ENCODE peak calls at places on chromosomes 13 and 19, in seven cellular contexts. J is H1, Y is neuronal stem cell, P is trophoblast cell, A is H9, Z is mesenchymal stem cell, S is mesendoderm. X is an unnamed sample.

GRCh38 chr13:79241697-79242096 is 164.4 kb downstream of the RBM26 start:
- DNase-seq in J (no peak), Y (no peak), P (no peak), A (no peak), Z (no peak), S (no peak), X (no peak)

GRCh38 chr13:93270769-93271753 is 44.5 kb downstream of the GPC6 start:
- DNase-seq in J (no peak), Y (no peak), P (no peak), A (no peak), Z (peak; percentile 43), S (peak; percentile 45), X (peak; percentile 44)

GRCh38 chr19:32675720-32676185 is at the start of gene RGS9BP:
- DNase-seq in J (peak; percentile 78), Y (peak; percentile 46), P (peak; percentile 54), A (peak; percentile 66), Z (peak; percentile 82), S (peak; percentile 49), X (peak; percentile 59)

GRCh38 chr13:39037410-39037879 is 444 bp downstream of the PROSER1 start:
- DNase-seq in J (no peak), Y (no peak), P (peak; percentile 62), A (no peak), Z (peak; percentile 16), S (no peak), X (no peak)

GRCh38 chr19:40948580-40949299 is 42.3 kb upstream of the CYP2B6 start:
- DNase-seq in J (no peak), Y (no peak), P (no peak), A (no peak), Z (no peak), S (no peak), X (no peak)

GRCh38 chr19:38361633-38362075 is 12.7 kb upstream of the PSMD8 start:
- DNase-seq in J (peak; percentile 91), Y (peak; percentile 88), P (peak; percentile 55), A (peak; percentile 98), Z (peak; percentile 83), S (peak; percentile 95), X (peak; percentile 57)

GRCh38 chr19:41998246-41999020 is 4.4 kb upstream of the ATP1A3 start:
- DNase-seq in J (peak; percentile 91), Y (peak; percentile 66), P (no peak), A (peak; percentile 75), Z (peak; percentile 29), S (peak; percentile 59), X (peak; percentile 39)

GRCh38 chr13:112521073-112521685 is 66.8 kb downstream of the TUBGCP3 start:
- DNase-seq in J (peak; percentile 23), Y (no peak), P (no peak), A (no peak), Z (no peak), S (no peak), X (peak; percentile 47)

GRCh38 chr13:75226755-75227435 is 255.1 kb downstream of the TBC1D4 start:
- DNase-seq in J (no peak), Y (no peak), P (no peak), A (no peak), Z (peak; percentile 62), S (peak; percentile 5), X (peak; percentile 86)

GRCh38 chr13:85626603-85627002 is 172.6 kb downstream of the SLITRK6 start:
- DNase-seq in J (no peak), Y (no peak), P (no peak), A (no peak), Z (no peak), S (no peak), X (no peak)

GRCh38 chr13:28423010-28423409 is 71.9 kb downstream of the FLT1 start:
- DNase-seq in J (no peak), Y (no peak), P (no peak), A (no peak), Z (no peak), S (no peak), X (no peak)

GRCh38 chr13:55038230-55038629 is 2009.6 kb downstream of the OLFM4 start:
- DNase-seq in J (no peak), Y (no peak), P (no peak), A (no peak), Z (no peak), S (no peak), X (no peak)

GRCh38 chr13:24627864-24628418 is 52.3 kb upstream of the ATP12A start:
- DNase-seq in J (no peak), Y (no peak), P (no peak), A (no peak), Z (no peak), S (peak; percentile 51), X (no peak)

GRCh38 chr19:873084-874019 is 13.9 kb downstream of the CFD start:
- DNase-seq in J (no peak), Y (no peak), P (no peak), A (peak; percentile 87), Z (peak; percentile 51), S (peak; percentile 74), X (peak; percentile 31)

GRCh38 chr19:875265-875879 is 15.9 kb downstream of the CFD start:
- DNase-seq in J (no peak), Y (no peak), P (no peak), A (no peak), Z (no peak), S (no peak), X (no peak)

GRCh38 chr19:876780-877314 is 16.1 kb downstream of the MED16 start:
- DNase-seq in J (no peak), Y (no peak), P (no peak), A (no peak), Z (no peak), S (no peak), X (no peak)

GRCh38 chr19:872266-872951 is 12.9 kb downstream of the CFD start:
- DNase-seq in J (no peak), Y (no peak), P (no peak), A (peak; percentile 94), Z (peak; percentile 65), S (peak; percentile 88), X (peak; percentile 38)

GRCh38 chr19:876089-876488 is 16.6 kb downstream of the CFD start:
- DNase-seq in J (no peak), Y (no peak), P (no peak), A (no peak), Z (no peak), S (no peak), X (no peak)
- H2AK5ac ChIP-seq in J (no peak overlapping the region), Y (no peak overlapping the region), P (no peak overlapping the region), A (no peak overlapping the region), Z (no peak overlapping the region), S (no peak overlapping the region), X (no peak overlapping the region)

DNA sequence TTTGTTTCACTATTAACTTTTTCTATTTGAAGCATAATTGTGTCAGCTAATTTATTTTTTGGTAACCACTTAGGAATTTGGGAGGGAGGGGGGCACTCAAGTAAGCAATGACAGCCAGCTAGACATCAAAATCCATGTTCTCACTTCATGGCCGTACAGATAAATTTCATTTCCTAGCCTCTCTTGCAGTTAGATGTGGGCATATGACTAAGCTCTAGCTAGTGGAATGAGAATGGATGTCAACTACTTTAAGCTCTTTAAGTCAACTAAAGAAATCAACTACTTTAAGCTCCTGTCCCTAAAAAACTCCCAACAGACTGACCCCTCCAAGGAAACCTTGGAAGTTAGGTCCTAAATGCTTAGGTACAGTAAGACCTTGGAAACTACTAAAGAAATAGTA is 92.0 kb downstream of the KCNRG start:
- DNase-seq in J (no peak), Y (no peak), P (no peak), A (no peak), Z (peak; percentile 12), S (no peak), X (peak; percentile 24)
- H2AK5ac ChIP-seq in J (no peak overlapping the region), Y (no peak overlapping the region), P (no peak overlapping the region), A (no peak overlapping the region), Z (no peak overlapping the region), S (no peak overlapping the region), X (no peak overlapping the region)

GRCh38 chr19:50459638-50460037 is 16.7 kb upstream of the EMC10 start:
- DNase-seq in J (no peak), Y (no peak), P (no peak), A (no peak), Z (no peak), S (no peak), X (no peak)

GRCh38 chr19:50461066-50461875 is 15.0 kb upstream of the EMC10 start:
- DNase-seq in J (peak; percentile 84), Y (peak; percentile 71), P (peak; percentile 55), A (peak; percentile 81), Z (peak; percentile 68), S (peak; percentile 72), X (peak; percentile 64)

GRCh38 chr19:50458396-50459066 is 17.8 kb upstream of the EMC10 start:
- DNase-seq in J (no peak), Y (no peak), P (no peak), A (no peak), Z (no peak), S (no peak), X (peak; percentile 6)

GRCh38 chr19:50459067-50459456 is 17.2 kb upstream of the EMC10 start:
- DNase-seq in J (no peak), Y (no peak), P (no peak), A (no peak), Z (no peak), S (no peak), X (no peak)

DNA sequence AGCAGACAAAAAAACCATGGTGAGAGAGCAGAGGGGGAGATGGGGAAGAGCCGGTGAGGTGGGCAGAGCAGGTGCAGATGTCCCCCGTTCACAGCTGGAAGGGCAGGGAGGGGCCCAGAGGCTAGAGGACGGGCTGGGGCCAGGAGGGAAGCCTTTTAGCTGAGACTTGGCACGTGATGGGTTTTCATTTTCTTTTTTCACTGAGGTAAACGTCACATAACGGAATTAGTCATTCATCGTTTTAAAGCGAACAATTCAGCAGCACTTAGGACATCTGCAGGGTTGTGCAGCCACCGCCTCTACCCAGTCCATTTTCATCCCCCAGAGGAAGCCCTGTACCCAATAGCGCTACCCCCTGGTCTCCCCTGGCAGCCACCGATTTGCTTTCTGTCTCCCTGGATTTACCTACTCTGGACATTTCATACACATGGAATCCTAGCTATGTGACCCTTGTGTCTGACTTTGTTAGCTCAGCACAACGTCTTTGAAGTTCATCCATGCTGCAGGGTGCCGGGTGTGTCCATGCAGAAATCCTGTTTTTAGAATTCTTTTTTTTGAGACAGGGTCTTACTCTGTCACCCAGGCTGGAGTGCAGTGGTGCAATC is 16.0 kb upstream of the EMC10 start:
- DNase-seq in J (no peak), Y (no peak), P (peak; percentile 6), A (no peak), Z (no peak), S (no peak), X (peak; percentile 50)
- H2AK5ac ChIP-seq in J (no peak overlapping the region), Y (no peak overlapping the region), P (peak overlapping the region; percentile 32), A (no peak overlapping the region), Z (peak overlapping the region; percentile 16), S (no peak overlapping the region), X (no peak overlapping the region)

DNA sequence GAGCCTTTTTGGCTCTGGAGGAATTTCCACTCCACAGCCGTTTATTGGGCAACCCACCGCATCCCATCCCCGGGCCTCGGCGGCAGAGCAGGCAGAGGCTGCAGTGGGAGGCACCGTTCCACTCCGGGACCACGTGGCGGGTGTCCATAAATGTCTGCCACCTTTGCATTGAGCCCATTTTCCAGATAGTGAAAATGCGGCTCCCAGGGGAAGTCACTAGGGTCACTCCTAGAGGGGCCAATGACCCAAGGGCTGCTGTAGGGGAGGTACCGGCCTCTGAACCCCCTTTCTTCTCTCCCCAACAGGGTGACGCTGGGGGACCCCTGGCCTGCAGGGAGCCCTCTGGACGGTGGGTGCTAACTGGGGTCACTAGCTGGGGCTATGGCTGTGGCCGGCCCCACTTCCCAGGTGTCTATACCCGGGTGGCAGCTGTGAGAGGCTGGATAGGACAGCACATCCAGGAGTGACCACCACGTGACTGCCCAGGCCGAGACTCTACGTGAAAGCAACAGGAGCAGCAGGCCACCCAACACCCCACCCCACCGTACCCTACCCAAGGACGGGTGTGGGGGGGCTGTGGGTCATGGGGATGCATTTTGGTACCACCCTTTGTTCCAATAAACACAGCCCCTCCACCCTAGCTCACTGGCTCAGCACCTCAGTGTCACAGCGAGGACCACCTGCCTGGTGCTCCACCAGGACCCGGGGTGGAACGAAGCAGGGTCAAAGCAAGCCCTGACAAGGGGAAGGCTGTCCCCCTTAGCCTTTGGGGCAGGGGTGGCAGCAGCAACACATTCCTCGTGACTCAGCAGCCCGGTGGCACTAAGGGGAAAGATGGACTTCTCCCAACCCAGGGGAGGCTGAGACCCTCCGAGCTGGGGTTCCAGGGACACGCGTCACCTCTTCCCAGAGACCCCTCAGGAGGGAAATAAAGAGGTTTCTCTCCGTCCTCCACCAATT is 1.5 kb downstream of the TIMM13 start:
- DNase-seq in J (no peak), Y (no peak), P (no peak), A (peak; percentile 39), Z (no peak), S (no peak), X (no peak)
- H2AK5ac ChIP-seq in J (peak overlapping the region; percentile 53), Y (peak overlapping the region; percentile 8), P (no peak overlapping the region), A (no peak overlapping the region), Z (no peak overlapping the region), S (no peak overlapping the region), X (peak overlapping the region; percentile 91)

X was measured in IMR-90.